ENCODE peak calls at places on chromosomes 7 and 10, in eight cellular contexts. U is EL; Y is AG04450; E is adipocyte; S is stimulated activated CD4-positive, alpha-beta T cell treated with anti-CD3 and anti-CD28 coated beads, Interleukin-12 subunit alpha, Interleukin-12 subunit beta, amount 100 ng/mL, for 4 hours; C is AG09309; I is M059J; R is activated CD4-positive, alpha-beta T cell treated with anti-CD3 and anti-CD28 coated beads, Interleukin-2, amount 50 U/mL, for 24 hours. D is an unnamed sample.
A peak's percentile ranks its signal among the peaks of the same experiment; 100 is the strongest.

GRCh38 chr10:122939819-122940543 is 14.0 kb downstream of the C10orf88 start:
- DNase-seq in R (no peak), S (no peak), I (peak; percentile 15), Y (peak; percentile 59), U (peak; percentile 75), C (no peak), E (peak; percentile 72), D (no peak)

GRCh38 chr10:47451275-47451997 is 32.5 kb downstream of the ANXA8 start:
- DNase-seq in I (no peak), C (no peak), S (no peak), E (no peak), Y (no peak), R (no peak), U (no peak), D (no peak)

GRCh38 chr10:102175415-102175814 is 23.2 kb downstream of the NOLC1 start:
- DNase-seq in I (peak; percentile 44), C (peak; percentile 18), R (no peak), Y (peak; percentile 37), S (no peak), U (peak; percentile 67), E (peak; percentile 41), D (peak; percentile 41)

GRCh38 chr10:70090951-70091350 is 38.3 kb downstream of the MACROH2A2 start:
- DNase-seq in E (no peak), U (no peak), S (no peak), Y (no peak), C (no peak), R (no peak), I (no peak), D (no peak)

GRCh38 chr7:1794888-1795542 is 124.9 kb downstream of the ELFN1 start:
- DNase-seq in E (no peak), S (no peak), R (no peak), U (peak; percentile 16), Y (no peak), I (peak; percentile 15), C (no peak), D (no peak)

GRCh38 chr10:79378647-79379511 is 31.6 kb downstream of the PPIF start:
- DNase-seq in E (no peak), Y (no peak), C (no peak), S (no peak), U (no peak), R (no peak), I (no peak), D (no peak)

GRCh38 chr7:101177644-101178043 is 2.4 kb downstream of the NAT16 start:
- DNase-seq in S (no peak), U (no peak), Y (no peak), E (no peak), I (no peak), C (no peak), R (no peak), D (no peak)

GRCh38 chr7:95526128-95526738 is 40.5 kb downstream of the ASB4 start:
- DNase-seq in C (no peak), R (no peak), E (no peak), S (no peak), U (no peak), Y (no peak), I (no peak), D (no peak)

GRCh38 chr7:27129729-27130539 is 623 bp downstream of the HOXA4 start:
- DNase-seq in E (no peak), U (peak; percentile 59), I (peak; percentile 66), S (no peak), C (no peak), Y (no peak), R (no peak), D (no peak)

GRCh38 chr10:70673929-70674559 is 1.7 kb downstream of the ADAMTS14 start:
- DNase-seq in S (no peak), C (no peak), Y (no peak), U (no peak), R (no peak), E (no peak), I (no peak), D (no peak)

GRCh38 chr10:131425752-131426529 is 114.4 kb upstream of the TCERG1L start:
- DNase-seq in R (no peak), S (no peak), U (no peak), E (no peak), Y (no peak), C (no peak), I (no peak), D (no peak)

GRCh38 chr7:50262916-50263690 is 41.4 kb upstream of the IKZF1 start:
- DNase-seq in C (no peak), I (no peak), E (no peak), R (no peak), Y (no peak), U (no peak), S (no peak), D (no peak)

GRCh38 chr10:120736377-120736776 is 114.8 kb upstream of the WDR11 start:
- DNase-seq in I (no peak), S (no peak), U (no peak), R (no peak), Y (no peak), C (no peak), E (no peak), D (no peak)

GRCh38 chr10:90937645-90938258 is 16.9 kb upstream of the ANKRD1 start:
- DNase-seq in S (no peak), C (no peak), E (no peak), R (no peak), U (peak; percentile 54), I (no peak), Y (no peak), D (no peak)

GRCh38 chr10:19847321-19847720 is 31.1 kb downstream of the PLXDC2 start:
- DNase-seq in R (no peak), S (no peak), I (peak; percentile 30), Y (peak; percentile 10), E (no peak), C (peak; percentile 79), U (no peak), D (no peak)

GRCh38 chr10:34121125-34121973 is 693.7 kb downstream of the PARD3 start:
- DNase-seq in I (no peak), S (no peak), C (no peak), Y (no peak), R (no peak), U (no peak), E (peak; percentile 34), D (no peak)

GRCh38 chr7:71538210-71538609 is 406.3 kb downstream of the GALNT17 start:
- DNase-seq in C (no peak), U (no peak), E (no peak), I (no peak), S (no peak), R (no peak), Y (no peak), D (no peak)

GRCh38 chr7:48876087-48876486 is 48.3 kb upstream of the CDC14C start:
- DNase-seq in C (no peak), U (no peak), E (no peak), S (no peak), Y (no peak), R (no peak), I (no peak), D (no peak)

GRCh38 chr10:127315888-127316287 is 119.5 kb upstream of the INSYN2A start:
- DNase-seq in R (no peak), I (no peak), E (no peak), C (no peak), S (no peak), Y (no peak), U (no peak), D (no peak)

GRCh38 chr7:87624628-87625027 is 3.6 kb upstream of the RUNDC3B start:
- DNase-seq in C (no peak), E (peak; percentile 14), R (no peak), Y (no peak), I (no peak), S (no peak), U (no peak), D (no peak)

GRCh38 chr7:644381-645305 is 81.9 kb upstream of the DNAAF5 start:
- DNase-seq in C (no peak), Y (no peak), R (no peak), S (no peak), I (no peak), E (no peak), U (no peak), D (no peak)

GRCh38 chr7:69868921-69869320 is 270.6 kb downstream of the AUTS2 start:
- DNase-seq in U (no peak), C (no peak), S (no peak), R (no peak), Y (no peak), E (no peak), I (no peak), D (no peak)

GRCh38 chr7:122337011-122337410 is 32.5 kb upstream of the FEZF1 start:
- DNase-seq in S (no peak), Y (no peak), E (no peak), U (no peak), C (no peak), R (no peak), I (no peak), D (no peak)

GRCh38 chr10:11581213-11581612 is 30.2 kb downstream of the USP6NL start:
- DNase-seq in R (no peak), C (no peak), E (no peak), U (peak; percentile 4), I (no peak), Y (no peak), S (no peak), D (no peak)

GRCh38 chr7:75854233-75854632 is 24.6 kb upstream of the RHBDD2 start:
- DNase-seq in Y (no peak), C (peak; percentile 60), R (no peak), I (peak; percentile 31), S (no peak), E (peak; percentile 66), U (peak; percentile 13), D (no peak)

GRCh38 chr10:1536341-1536740 is 201.0 kb downstream of the ADARB2 start:
- DNase-seq in Y (no peak), C (no peak), U (no peak), E (no peak), S (no peak), I (no peak), R (no peak), D (no peak)

GRCh38 chr7:117808273-117808868 is 64.9 kb downstream of the CTTNBP2 start:
- DNase-seq in S (no peak), U (no peak), C (no peak), I (peak; percentile 72), Y (no peak), E (no peak), R (no peak), D (no peak)

GRCh38 chr10:33594475-33594874 is 260.0 kb upstream of the NRP1 start:
- DNase-seq in R (no peak), E (no peak), S (no peak), C (no peak), I (no peak), U (no peak), Y (no peak), D (no peak)

GRCh38 chr7:70040971-70041766 is 442.9 kb downstream of the AUTS2 start:
- DNase-seq in Y (no peak), E (peak; percentile 75), U (no peak), R (no peak), I (peak; percentile 24), C (no peak), S (no peak), D (no peak)

GRCh38 chr7:157874208-157874816 is 537.5 kb downstream of the DNAJB6 start:
- DNase-seq in I (no peak), C (no peak), R (no peak), Y (no peak), E (no peak), S (no peak), U (no peak), D (no peak)

GRCh38 chr10:126198681-126199080 is 189.6 kb downstream of the ADAM12 start:
- DNase-seq in R (no peak), S (no peak), Y (no peak), C (no peak), U (peak; percentile 13), E (no peak), I (no peak), D (no peak)

D was measured in BJ.